ENCODE peak calls at places on chromosome 7, in seven cellular contexts. One of them, this sample, is unnamed. For H3K4me1, the result is how much of the 10 kb centered on the place peaks cover.

GRCh38 chr7:114392686-114393085 is 21.9 kb upstream of the FOXP2 start:
- DNase-seq in gastrocnemius medialis: no peak
- DNase-seq in cardiac muscle cell: no peak
- DNase-seq in IMR-90: no peak
- DNase-seq in SK-N-SH: no peak
- DNase-seq in CD4-positive, CD25-positive, alpha-beta regulatory T cell: no peak
- DNase-seq in psoas muscle: no peak
- DNase-seq in this sample: no peak

GRCh38 chr7:39406464-39406863 is 159.7 kb upstream of the YAE1 start:
- DNase-seq in gastrocnemius medialis: no peak
- DNase-seq in CD4-positive, CD25-positive, alpha-beta regulatory T cell: no peak
- DNase-seq in IMR-90: no peak
- DNase-seq in cardiac muscle cell: no peak
- DNase-seq in psoas muscle: no peak
- DNase-seq in SK-N-SH: no peak
- DNase-seq in this sample: no peak

GRCh38 chr7:117110480-117111315 is 157.4 kb downstream of the ST7 start:
- DNase-seq in gastrocnemius medialis: peak
- DNase-seq in cardiac muscle cell: no peak
- DNase-seq in SK-N-SH: peak
- DNase-seq in CD4-positive, CD25-positive, alpha-beta regulatory T cell: peak
- DNase-seq in psoas muscle: no peak
- DNase-seq in IMR-90: no peak
- DNase-seq in this sample: peak

GRCh38 chr7:137086896-137087295 is 218.4 kb downstream of the CHRM2 start:
- DNase-seq in psoas muscle: no peak
- DNase-seq in IMR-90: no peak
- DNase-seq in SK-N-SH: no peak
- DNase-seq in gastrocnemius medialis: no peak
- DNase-seq in cardiac muscle cell: no peak
- DNase-seq in CD4-positive, CD25-positive, alpha-beta regulatory T cell: no peak
- DNase-seq in this sample: no peak

GRCh38 chr7:725223-726005 is 1.1 kb upstream of the DNAAF5 start:
- DNase-seq in gastrocnemius medialis: no peak
- DNase-seq in SK-N-SH: no peak
- DNase-seq in psoas muscle: no peak
- DNase-seq in cardiac muscle cell: no peak
- DNase-seq in CD4-positive, CD25-positive, alpha-beta regulatory T cell: no peak
- DNase-seq in IMR-90: peak
- DNase-seq in this sample: no peak

GRCh38 chr7:127897704-127898454 is 133.4 kb downstream of the LRRC4 start:
- DNase-seq in IMR-90: peak
- DNase-seq in CD4-positive, CD25-positive, alpha-beta regulatory T cell: no peak
- DNase-seq in SK-N-SH: no peak
- DNase-seq in cardiac muscle cell: no peak
- DNase-seq in gastrocnemius medialis: no peak
- DNase-seq in psoas muscle: no peak
- DNase-seq in this sample: no peak

GRCh38 chr7:106626376-106627293 is 34.3 kb downstream of the CCDC71L start:
- DNase-seq in SK-N-SH: no peak
- DNase-seq in psoas muscle: no peak
- DNase-seq in cardiac muscle cell: no peak
- DNase-seq in IMR-90: no peak
- DNase-seq in gastrocnemius medialis: no peak
- DNase-seq in CD4-positive, CD25-positive, alpha-beta regulatory T cell: no peak
- DNase-seq in this sample: no peak

GRCh38 chr7:16465469-16466086 is at the start of gene SOSTDC1:
- DNase-seq in SK-N-SH: peak
- DNase-seq in gastrocnemius medialis: no peak
- DNase-seq in IMR-90: no peak
- DNase-seq in psoas muscle: no peak
- DNase-seq in CD4-positive, CD25-positive, alpha-beta regulatory T cell: no peak
- DNase-seq in cardiac muscle cell: peak
- DNase-seq in this sample: no peak

GRCh38 chr7:46129831-46130230 is 208.8 kb upstream of the IGFBP3 start:
- DNase-seq in SK-N-SH: peak
- DNase-seq in CD4-positive, CD25-positive, alpha-beta regulatory T cell: no peak
- DNase-seq in psoas muscle: no peak
- DNase-seq in gastrocnemius medialis: no peak
- DNase-seq in IMR-90: no peak
- DNase-seq in cardiac muscle cell: peak
- DNase-seq in this sample: no peak

GRCh38 chr7:137343483-137343841 is at the start of gene PTN:
- DNase-seq in gastrocnemius medialis: no peak
- DNase-seq in psoas muscle: peak
- DNase-seq in CD4-positive, CD25-positive, alpha-beta regulatory T cell: no peak
- DNase-seq in IMR-90: peak
- DNase-seq in cardiac muscle cell: peak
- DNase-seq in SK-N-SH: peak
- DNase-seq in this sample: no peak

GRCh38 chr7:105990141-105990540 is 27.1 kb downstream of the CDHR3 start:
- DNase-seq in IMR-90: no peak
- DNase-seq in cardiac muscle cell: no peak
- DNase-seq in SK-N-SH: no peak
- DNase-seq in CD4-positive, CD25-positive, alpha-beta regulatory T cell: no peak
- DNase-seq in gastrocnemius medialis: no peak
- DNase-seq in psoas muscle: no peak
- DNase-seq in this sample: no peak

GRCh38 chr7:41416208-41416595 is 286.7 kb downstream of the INHBA start:
- DNase-seq in SK-N-SH: no peak
- DNase-seq in cardiac muscle cell: no peak
- DNase-seq in psoas muscle: no peak
- DNase-seq in gastrocnemius medialis: no peak
- DNase-seq in CD4-positive, CD25-positive, alpha-beta regulatory T cell: no peak
- DNase-seq in IMR-90: peak
- DNase-seq in this sample: no peak

GRCh38 chr7:139099181-139099947 is 10.2 kb downstream of the ZC3HAV1 start:
- DNase-seq in cardiac muscle cell: no peak
- DNase-seq in SK-N-SH: no peak
- DNase-seq in psoas muscle: no peak
- DNase-seq in CD4-positive, CD25-positive, alpha-beta regulatory T cell: no peak
- DNase-seq in IMR-90: peak
- DNase-seq in gastrocnemius medialis: no peak
- DNase-seq in this sample: no peak

GRCh38 chr7:81501220-81501619 is 268.6 kb downstream of the HGF start:
- DNase-seq in cardiac muscle cell: no peak
- DNase-seq in CD4-positive, CD25-positive, alpha-beta regulatory T cell: no peak
- DNase-seq in SK-N-SH: peak
- DNase-seq in IMR-90: peak
- DNase-seq in gastrocnemius medialis: no peak
- DNase-seq in psoas muscle: no peak
- DNase-seq in this sample: no peak

GRCh38 chr7:36312064-36312914 is 77.4 kb upstream of the ANLN start:
- DNase-seq in psoas muscle: no peak
- DNase-seq in SK-N-SH: no peak
- DNase-seq in gastrocnemius medialis: no peak
- DNase-seq in cardiac muscle cell: peak
- DNase-seq in IMR-90: no peak
- DNase-seq in CD4-positive, CD25-positive, alpha-beta regulatory T cell: peak
- DNase-seq in this sample: peak

GRCh38 chr7:29749701-29750321 is 56.5 kb upstream of the WIPF3 start:
- DNase-seq in SK-N-SH: no peak
- DNase-seq in IMR-90: no peak
- DNase-seq in cardiac muscle cell: no peak
- DNase-seq in psoas muscle: no peak
- DNase-seq in CD4-positive, CD25-positive, alpha-beta regulatory T cell: no peak
- DNase-seq in gastrocnemius medialis: no peak
- DNase-seq in this sample: no peak

GRCh38 chr7:154953006-154953684 is 49.8 kb downstream of the PAXIP1 start:
- DNase-seq in cardiac muscle cell: peak
- DNase-seq in IMR-90: peak
- DNase-seq in gastrocnemius medialis: peak
- DNase-seq in SK-N-SH: peak
- DNase-seq in CD4-positive, CD25-positive, alpha-beta regulatory T cell: peak
- DNase-seq in psoas muscle: peak
- DNase-seq in this sample: peak

GRCh38 chr7:71598553-71598952 is 466.6 kb downstream of the GALNT17 start:
- DNase-seq in gastrocnemius medialis: no peak
- DNase-seq in CD4-positive, CD25-positive, alpha-beta regulatory T cell: no peak
- DNase-seq in psoas muscle: no peak
- DNase-seq in SK-N-SH: no peak
- DNase-seq in IMR-90: no peak
- DNase-seq in cardiac muscle cell: no peak
- DNase-seq in this sample: no peak

GRCh38 chr7:44531421-44532380 is 9.4 kb downstream of the NPC1L1 start:
- DNase-seq in psoas muscle: no peak
- DNase-seq in gastrocnemius medialis: no peak
- DNase-seq in IMR-90: no peak
- DNase-seq in cardiac muscle cell: no peak
- DNase-seq in SK-N-SH: no peak
- DNase-seq in CD4-positive, CD25-positive, alpha-beta regulatory T cell: no peak
- DNase-seq in this sample: no peak

DNA sequence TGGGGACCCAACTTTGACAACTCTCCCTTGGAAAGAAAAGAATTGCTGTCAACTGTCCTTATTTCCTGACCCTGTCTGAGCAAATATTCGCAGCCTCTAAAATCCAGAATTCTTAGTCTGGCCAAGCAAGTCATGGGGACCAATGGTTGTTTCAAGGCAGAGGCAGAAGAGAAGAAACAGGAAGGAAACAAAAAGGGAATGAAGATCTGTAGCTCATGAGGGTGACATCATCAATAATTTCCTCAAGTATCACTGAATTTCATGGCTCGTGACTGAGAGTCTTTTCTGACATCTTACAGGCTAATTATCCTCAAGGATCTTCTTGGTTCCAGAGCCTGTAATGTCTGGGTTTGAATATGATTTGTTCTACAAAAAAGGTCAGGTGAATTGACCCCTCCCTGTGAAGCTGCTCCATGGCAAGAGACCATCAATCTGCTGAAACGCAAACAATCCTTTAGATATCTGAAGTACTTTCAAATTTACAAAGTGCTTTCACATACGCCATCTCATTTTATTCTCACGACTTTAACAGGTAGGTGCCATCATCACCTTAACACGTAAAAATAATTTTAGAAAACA is 5.8 kb downstream of the CDK6 start:
- DNase-seq in SK-N-SH: no peak
- DNase-seq in CD4-positive, CD25-positive, alpha-beta regulatory T cell: no peak
- DNase-seq in IMR-90: peak
- DNase-seq in gastrocnemius medialis: no peak
- DNase-seq in cardiac muscle cell: no peak
- DNase-seq in psoas muscle: no peak
- DNase-seq in this sample: no peak
- H3K4me1 ChIP-seq in SK-N-SH: under half
- H3K4me1 ChIP-seq in CD4-positive, CD25-positive, alpha-beta regulatory T cell: half or more
- H3K4me1 ChIP-seq in IMR-90: under half
- H3K4me1 ChIP-seq in gastrocnemius medialis: under half
- H3K4me1 ChIP-seq in cardiac muscle cell: under half
- H3K4me1 ChIP-seq in psoas muscle: under half
- H3K4me1 ChIP-seq in this sample: half or more

DNA sequence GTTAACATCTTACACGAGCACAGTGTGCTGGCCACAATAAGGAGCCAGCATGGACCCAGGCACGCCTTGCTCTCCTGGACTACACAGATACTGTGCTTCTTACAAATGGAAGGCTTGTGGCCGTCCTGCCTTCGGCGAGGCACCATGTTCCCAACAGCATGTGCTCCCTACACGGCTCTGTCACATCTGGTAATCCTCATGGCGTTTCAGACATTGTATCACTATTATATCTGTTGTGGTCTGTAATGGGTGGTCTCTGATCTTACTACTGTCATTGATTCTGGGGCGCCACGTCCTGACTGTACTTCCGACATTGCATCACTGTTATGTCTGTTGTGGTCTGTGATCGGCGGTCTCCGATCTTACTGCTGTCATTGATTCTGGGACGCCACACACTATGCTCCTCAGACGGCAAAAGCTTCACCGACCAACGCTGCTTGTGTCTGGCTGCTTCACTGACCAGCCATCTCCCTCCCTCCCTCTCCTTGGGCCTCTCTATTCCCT is 195.4 kb downstream of the MAD1L1 start:
- DNase-seq in CD4-positive, CD25-positive, alpha-beta regulatory T cell: peak
- DNase-seq in cardiac muscle cell: no peak
- DNase-seq in gastrocnemius medialis: no peak
- DNase-seq in psoas muscle: peak
- DNase-seq in SK-N-SH: peak
- DNase-seq in IMR-90: peak
- DNase-seq in this sample: no peak
- H3K27ac ChIP-seq in CD4-positive, CD25-positive, alpha-beta regulatory T cell: peak
- H3K27ac ChIP-seq in cardiac muscle cell: no peak
- H3K27ac ChIP-seq in gastrocnemius medialis: no peak
- H3K27ac ChIP-seq in psoas muscle: no peak
- H3K27ac ChIP-seq in SK-N-SH: no peak
- H3K27ac ChIP-seq in IMR-90: peak
- H3K27ac ChIP-seq in this sample: peak

DNA sequence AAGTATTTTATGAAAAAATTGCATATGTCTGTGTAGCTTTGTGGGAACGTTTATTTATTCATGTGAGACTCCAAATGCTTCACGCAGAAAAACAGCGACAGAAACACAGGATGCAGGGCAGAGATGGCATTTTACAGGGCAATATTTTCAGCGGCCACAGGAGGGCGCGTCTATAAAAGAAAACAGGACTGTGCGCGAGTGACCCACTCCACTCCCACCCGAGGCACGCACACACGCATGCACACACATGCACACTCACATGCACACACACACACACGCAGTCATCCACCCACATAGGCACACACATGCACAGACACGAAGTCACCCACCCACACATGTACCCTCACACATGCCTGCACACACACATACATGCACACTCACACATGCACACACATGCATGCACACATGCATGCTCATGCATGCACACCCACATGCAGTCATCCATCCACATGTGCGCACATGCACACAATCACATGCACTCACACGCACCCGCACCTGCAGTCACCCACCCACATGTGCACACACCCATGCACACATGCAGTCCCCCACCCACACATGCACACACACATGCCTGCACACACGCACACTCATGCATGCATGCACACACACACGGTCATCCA is 96.3 kb downstream of the DNAJB6 start:
- DNase-seq in SK-N-SH: peak
- DNase-seq in psoas muscle: no peak
- DNase-seq in gastrocnemius medialis: no peak
- DNase-seq in cardiac muscle cell: peak
- DNase-seq in IMR-90: peak
- DNase-seq in CD4-positive, CD25-positive, alpha-beta regulatory T cell: peak
- DNase-seq in this sample: peak
- H3K4me3 ChIP-seq in SK-N-SH: no peak
- H3K4me3 ChIP-seq in psoas muscle: peak
- H3K4me3 ChIP-seq in gastrocnemius medialis: no peak
- H3K4me3 ChIP-seq in cardiac muscle cell: no peak
- H3K4me3 ChIP-seq in IMR-90: peak
- H3K4me3 ChIP-seq in CD4-positive, CD25-positive, alpha-beta regulatory T cell: peak
- H3K4me3 ChIP-seq in this sample: peak

GRCh38 chr7:148721390-148721789 is 22.7 kb downstream of the CUL1 start:
- DNase-seq in CD4-positive, CD25-positive, alpha-beta regulatory T cell: no peak
- DNase-seq in psoas muscle: no peak
- DNase-seq in IMR-90: no peak
- DNase-seq in cardiac muscle cell: no peak
- DNase-seq in SK-N-SH: no peak
- DNase-seq in gastrocnemius medialis: no peak
- DNase-seq in this sample: no peak
- H3K4me1 ChIP-seq in CD4-positive, CD25-positive, alpha-beta regulatory T cell: under half
- H3K4me1 ChIP-seq in psoas muscle: half or more
- H3K4me1 ChIP-seq in IMR-90: under half
- H3K4me1 ChIP-seq in cardiac muscle cell: under half
- H3K4me1 ChIP-seq in SK-N-SH: under half
- H3K4me1 ChIP-seq in gastrocnemius medialis: half or more
- H3K4me1 ChIP-seq in this sample: half or more